ENCODE peak calls at places on chromosomes 16 and 17, in four cellular contexts. Z is SK-N-SH, D is A549, H is HepG2. O is an unnamed sample.

GRCh38 chr17:81713004-81713555 is 996 bp downstream of the SLC25A10 start:
- DNase-seq in D (no peak), H (peak), Z (peak), O (no peak)

GRCh38 chr16:71296584-71297133 is 7.5 kb upstream of the CMTR2 start:
- DNase-seq in D (no peak), H (peak), Z (no peak), O (no peak)

GRCh38 chr16:58332997-58333700 is 38.3 kb upstream of the PRSS54 start:
- DNase-seq in D (no peak), Z (no peak), H (no peak), O (no peak)

GRCh38 chr17:1078831-1079561 is 82.1 kb downstream of the TIMM22 start:
- DNase-seq in Z (peak), H (no peak), D (no peak), O (no peak)

GRCh38 chr17:45225051-45225700 is 3.5 kb downstream of the FMNL1 start:
- DNase-seq in Z (no peak), H (no peak), D (no peak), O (no peak)

GRCh38 chr16:13586051-13586450 is 333.9 kb upstream of the ERCC4 start:
- DNase-seq in D (no peak), Z (no peak), H (no peak), O (no peak)

GRCh38 chr17:73605444-73605843 is 38.8 kb downstream of the SDK2 start:
- DNase-seq in D (no peak), H (no peak), Z (no peak), O (no peak)

GRCh38 chr17:65609749-65610148 is 48.3 kb upstream of the AXIN2 start:
- DNase-seq in Z (no peak), H (no peak), D (no peak), O (no peak)

GRCh38 chr16:31477220-31478216 is 5.4 kb upstream of the SLC5A2 start:
- DNase-seq in H (peak), D (no peak), Z (no peak), O (no peak)

GRCh38 chr16:79823644-79824043 is 223.1 kb upstream of the MAF start:
- DNase-seq in Z (no peak), H (no peak), D (no peak), O (no peak)

GRCh38 chr17:48907713-48908046 is 527 bp upstream of the UBE2Z start:
- DNase-seq in Z (no peak), H (no peak), D (no peak), O (no peak)

GRCh38 chr16:11494433-11494832 is 92.3 kb downstream of the LITAF start:
- DNase-seq in D (no peak), Z (no peak), H (no peak), O (no peak)

GRCh38 chr17:15432807-15433547 is 34.4 kb downstream of the CDRT4 start:
- DNase-seq in H (peak), D (no peak), Z (no peak), O (no peak)

GRCh38 chr17:71633391-71633849 is 487.4 kb upstream of the SOX9 start:
- DNase-seq in H (no peak), D (peak), Z (no peak), O (no peak)
- TF ChIP-seq PBX3 in H (no peak), D (no peak), Z (peak), O (no peak)

DNA sequence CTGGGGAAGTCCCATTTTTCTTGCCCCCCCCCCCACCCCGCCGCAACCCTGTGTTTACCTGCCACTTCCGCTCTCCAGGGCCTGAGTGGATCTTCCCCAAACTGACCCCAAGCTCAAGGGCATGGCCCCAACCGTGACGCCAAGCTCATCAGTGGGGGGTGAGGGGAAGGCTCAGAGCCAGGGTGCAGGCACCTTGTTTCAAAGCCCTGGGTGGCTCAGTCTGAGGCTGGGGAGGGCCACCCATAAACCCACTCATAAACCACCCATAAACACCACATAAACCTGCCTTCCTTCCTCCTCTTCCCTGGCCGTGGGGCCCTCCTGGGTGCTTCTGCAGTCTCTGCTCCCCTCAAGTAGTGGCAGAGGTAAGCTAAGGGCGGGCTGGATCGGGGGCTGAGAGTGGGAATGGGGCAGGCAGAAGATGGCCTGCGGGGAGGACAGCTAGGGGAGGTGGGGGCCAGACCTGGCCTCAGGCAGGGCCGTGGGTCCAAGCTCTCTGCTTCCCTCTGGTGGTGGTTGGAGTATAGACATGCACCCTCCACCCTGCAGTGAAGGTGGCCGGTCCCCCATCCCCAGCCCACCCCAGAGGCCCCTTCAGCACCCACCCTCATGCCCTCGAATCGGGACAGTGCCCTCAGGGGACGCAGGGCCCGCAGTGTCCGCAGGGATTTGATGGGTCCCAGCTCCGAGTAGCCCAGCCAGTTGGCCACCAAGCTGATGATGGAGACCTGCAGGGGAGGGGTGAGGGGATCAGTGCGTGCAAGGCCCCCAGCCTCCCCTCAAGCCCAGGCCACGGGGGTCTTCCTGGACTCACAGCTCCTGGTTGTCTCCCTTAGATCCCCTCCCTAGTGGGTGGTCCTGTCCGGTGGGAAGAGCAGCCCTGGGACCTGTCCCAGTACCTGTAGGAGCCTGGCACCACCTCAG is 14.6 kb upstream of the CD79B start:
- DNase-seq in D (peak), Z (peak), H (peak), O (no peak)
- TF ChIP-seq PBX3 in D (no peak), Z (no peak), H (no peak), O (no peak)

GRCh38 chr17:80119271-80119791 is 17.9 kb downstream of the GAA start:
- DNase-seq in H (no peak), D (no peak), Z (peak), O (no peak)
- TF ChIP-seq PBX3 in H (no peak), D (no peak), Z (no peak), O (no peak)

DNA sequence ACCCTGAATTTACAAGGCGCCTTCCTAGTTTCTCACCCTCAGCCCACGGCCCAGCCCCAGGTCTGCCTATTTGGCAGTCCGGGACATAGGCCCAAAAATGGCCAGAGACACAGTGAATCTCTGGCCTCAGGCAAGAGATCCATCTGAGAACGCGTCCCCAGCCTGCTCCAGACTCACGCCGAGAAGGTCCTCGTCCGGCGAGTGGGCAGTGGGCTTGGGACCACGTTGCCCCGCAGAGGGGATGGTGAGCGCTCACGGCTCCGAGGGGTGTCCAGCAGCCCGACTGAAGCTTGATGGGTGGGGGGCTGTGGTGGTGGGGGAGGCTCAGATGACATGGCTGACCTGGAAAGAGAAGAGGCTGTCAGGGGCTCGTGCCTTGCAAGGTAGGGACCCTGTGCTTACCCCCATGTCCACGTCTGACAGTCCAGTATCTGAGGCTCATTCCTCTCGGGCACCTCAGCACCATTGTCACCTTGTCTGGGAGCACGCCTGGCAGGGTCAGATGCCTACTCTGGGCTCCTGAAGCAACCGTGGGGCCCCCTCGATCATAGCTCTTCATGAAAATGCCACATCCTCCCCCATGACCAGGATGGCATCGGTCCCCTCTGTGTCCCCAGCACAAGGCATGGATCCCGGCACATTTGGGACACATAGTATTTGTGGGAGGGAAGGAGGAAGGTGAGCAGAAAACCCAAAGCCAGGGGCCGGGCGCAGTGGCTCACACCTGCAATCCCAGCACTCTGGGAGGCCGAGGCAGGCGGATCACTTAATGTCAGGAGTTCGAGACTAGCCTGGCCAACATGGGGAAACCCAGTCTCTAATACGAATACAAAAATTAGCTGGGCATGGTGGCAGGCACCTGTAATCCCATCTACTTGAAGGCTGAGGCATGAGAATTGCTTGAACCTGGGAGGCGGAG is 9.6 kb downstream of the CARHSP1 start:
- DNase-seq in H (no peak), D (no peak), Z (no peak), O (no peak)
- TF ChIP-seq PBX3 in H (no peak), D (no peak), Z (no peak), O (no peak)

GRCh38 chr17:76491271-76492184 is 9.7 kb downstream of the RHBDF2 start:
- DNase-seq in H (no peak), D (no peak), Z (no peak), O (no peak)

GRCh38 chr17:76495663-76496400 is 5.4 kb downstream of the RHBDF2 start:
- DNase-seq in Z (no peak), H (no peak), D (no peak), O (no peak)

GRCh38 chr17:76492250-76492988 is 8.8 kb downstream of the RHBDF2 start:
- DNase-seq in H (no peak), D (no peak), Z (no peak), O (peak)

GRCh38 chr17:76493505-76494167 is 7.6 kb downstream of the RHBDF2 start:
- DNase-seq in Z (no peak), H (no peak), D (no peak), O (no peak)

DNA sequence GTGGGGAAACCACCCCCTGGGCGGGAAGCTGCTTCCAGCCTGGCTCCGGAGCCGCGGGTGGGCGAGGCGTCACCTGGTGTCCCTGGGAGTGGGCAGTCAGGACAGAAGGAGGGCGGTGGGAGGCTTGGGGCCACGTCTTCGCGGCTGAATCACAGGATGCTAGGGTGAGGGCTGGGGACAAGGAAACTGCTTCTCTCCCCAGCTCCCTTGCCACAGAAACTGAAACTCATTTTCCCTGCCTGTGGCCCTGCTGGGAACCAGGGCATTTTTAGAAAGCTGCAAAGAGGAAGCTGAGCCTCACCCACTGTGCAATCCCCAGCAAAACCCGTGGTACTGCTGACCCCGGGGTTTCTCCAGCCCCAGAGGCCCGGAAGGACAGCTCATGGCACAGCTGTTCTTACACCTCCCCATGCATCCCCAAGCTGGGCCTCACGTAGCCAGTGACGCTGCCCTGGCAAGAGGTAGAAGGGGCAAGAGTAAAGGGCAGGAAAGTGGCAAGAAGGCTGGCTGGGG is 8.2 kb downstream of the RHBDF2 start:
- DNase-seq in H (no peak), D (no peak), Z (no peak), O (peak)
- TF ChIP-seq PBX3 in H (no peak), D (no peak), Z (no peak), O (peak)

DNA sequence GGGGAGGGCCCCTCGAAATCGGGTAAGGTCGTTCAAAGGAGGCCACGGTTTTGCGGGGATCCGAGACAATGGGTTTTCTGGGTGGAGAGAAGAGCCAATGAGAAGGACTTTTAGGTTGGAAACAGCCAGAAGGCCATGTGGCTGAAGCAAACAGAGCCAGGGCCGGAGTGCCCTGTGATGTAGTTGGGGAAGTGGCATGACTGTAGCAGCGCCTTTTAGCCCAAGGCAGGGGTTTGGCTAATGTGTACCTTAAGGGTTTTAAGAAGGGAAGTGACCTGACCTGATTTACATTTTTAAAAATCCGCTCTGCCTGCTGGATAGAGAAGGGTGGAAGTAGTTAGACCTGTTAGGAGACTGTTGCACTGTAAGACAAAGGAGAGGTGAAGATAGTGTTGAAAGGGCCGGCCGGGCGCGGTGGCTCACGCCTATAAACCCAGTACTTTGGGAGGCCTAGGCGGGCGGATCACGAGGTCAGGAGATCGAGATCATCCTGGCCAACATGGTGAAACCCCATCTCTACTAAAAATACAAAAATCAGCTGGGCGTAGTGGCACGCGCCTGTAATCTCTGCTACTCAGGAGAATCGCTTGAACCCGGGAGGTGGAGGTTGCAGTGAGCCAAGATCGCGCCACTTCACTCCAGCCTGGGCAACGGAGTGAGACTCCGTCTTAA is 1.0 kb downstream of the LYRM1 start:
- DNase-seq in D (peak), H (peak), Z (peak), O (no peak)
- TF ChIP-seq PBX3 in D (no peak), H (no peak), Z (no peak), O (no peak)

GRCh38 chr16:84976644-84977400 is 34.5 kb downstream of the ZDHHC7 start:
- DNase-seq in D (no peak), H (peak), Z (no peak), O (no peak)
- TF ChIP-seq PBX3 in D (no peak), H (no peak), Z (no peak), O (no peak)